ENCODE peak calls at places on chromosomes 16 and 17, in four cellular contexts. X is HCT116, M is SK-N-SH, Q is HepG2. E is an unnamed sample.

GRCh38 chr16:19888834-19889233 is 4.2 kb upstream of the GPRC5B start:
- DNase-seq in X (no peak), M (no peak), Q (no peak), E (no peak)

GRCh38 chr16:50255538-50255937 is 10.8 kb upstream of the ADCY7 start:
- DNase-seq in X (no peak), M (no peak), Q (no peak), E (no peak)

GRCh38 chr17:44069974-44070454 is 521 bp upstream of the G6PC3 start:
- DNase-seq in X (peak), M (no peak), Q (no peak), E (no peak)

GRCh38 chr16:72124761-72125634 is 31.4 kb downstream of the DHX38 start:
- DNase-seq in X (peak), M (peak), Q (peak), E (peak)

GRCh38 chr17:75295220-75296158 is 6.3 kb upstream of the SLC25A19 start:
- DNase-seq in X (no peak), M (no peak), Q (peak), E (peak)

GRCh38 chr17:78920528-78920927 is 4.7 kb downstream of the TIMP2 start:
- DNase-seq in X (no peak), M (no peak), Q (peak), E (no peak)

GRCh38 chr17:2697611-2698162 is 13.9 kb downstream of the CLUH start:
- DNase-seq in X (no peak), M (peak), Q (no peak), E (peak)

GRCh38 chr17:65220732-65221131 is 83.6 kb downstream of the RGS9 start:
- DNase-seq in X (peak), M (no peak), Q (no peak), E (no peak)

GRCh38 chr17:31654936-31655335 is 204.1 kb downstream of the COPRS start:
- DNase-seq in X (no peak), M (no peak), Q (no peak), E (no peak)

GRCh38 chr17:49471089-49471683 is 23.9 kb upstream of the NGFR start:
- DNase-seq in X (no peak), M (peak), Q (peak), E (no peak)

GRCh38 chr17:81417049-81417878 is 22.0 kb downstream of the BAHCC1 start:
- DNase-seq in X (no peak), M (no peak), Q (no peak), E (no peak)

GRCh38 chr16:30615358-30616076 is 5.3 kb upstream of the ZNF689 start:
- DNase-seq in X (peak), M (peak), Q (peak), E (peak)

GRCh38 chr17:78151514-78152008 is 5.4 kb downstream of the C17orf99 start:
- DNase-seq in X (no peak), M (no peak), Q (peak), E (no peak)

GRCh38 chr16:28951410-28951943 is 740 bp downstream of the NFATC2IP start:
- DNase-seq in X (no peak), M (no peak), Q (no peak), E (no peak)

GRCh38 chr16:24139282-24139681 is 116.9 kb upstream of the CACNG3 start:
- DNase-seq in X (no peak), M (no peak), Q (no peak), E (peak)

GRCh38 chr17:41428591-41429326 is 4.4 kb upstream of the KRT37 start:
- DNase-seq in X (no peak), M (no peak), Q (peak), E (no peak)

GRCh38 chr17:12522743-12523181 is 142.9 kb upstream of the MYOCD start:
- DNase-seq in X (no peak), M (no peak), Q (peak), E (no peak)

GRCh38 chr16:2183671-2184070 is 12.7 kb downstream of the CASKIN1 start:
- DNase-seq in X (no peak), M (no peak), Q (no peak), E (no peak)

GRCh38 chr16:20316715-20317114 is 10.6 kb downstream of the GP2 start:
- DNase-seq in X (no peak), M (no peak), Q (no peak), E (no peak)

DNA sequence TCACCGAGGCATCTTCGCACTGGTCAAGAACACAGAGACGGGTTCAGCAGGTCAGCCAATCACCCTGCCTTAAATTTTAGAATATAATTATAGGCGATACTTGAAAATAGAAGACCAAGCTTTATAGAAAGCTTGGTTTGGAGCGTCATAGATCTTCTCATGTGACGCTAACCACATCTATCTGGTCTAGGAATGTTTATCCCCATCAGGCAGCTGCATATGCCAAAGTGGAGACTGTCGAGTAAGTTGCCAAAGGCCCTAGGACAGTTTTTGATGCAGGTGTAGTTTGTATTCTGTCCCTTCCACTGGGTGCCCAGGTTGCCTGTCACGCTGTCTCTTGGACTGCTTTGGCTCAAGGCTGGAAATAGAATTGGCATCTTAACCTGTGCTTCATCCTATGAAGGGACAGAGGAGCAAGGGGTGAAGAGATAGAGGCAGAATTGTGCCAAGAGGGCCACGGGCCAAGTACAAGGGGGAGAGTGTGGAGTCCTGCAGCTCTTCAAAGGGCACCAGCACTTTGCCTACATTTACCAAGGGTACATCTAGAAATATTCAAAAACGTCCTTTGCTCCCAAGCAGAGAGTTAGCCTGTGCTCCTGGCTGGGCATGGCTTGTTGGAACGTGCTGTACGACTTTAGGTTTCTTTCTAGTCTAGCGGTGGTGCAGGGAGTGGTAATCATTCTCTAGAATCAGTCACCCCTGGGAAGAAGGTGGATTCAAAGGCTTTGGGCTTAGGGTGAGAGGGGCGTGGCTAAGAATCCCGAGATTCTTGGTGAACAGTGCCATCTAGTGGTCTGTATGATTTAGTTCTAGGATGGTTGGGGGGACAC is 5.3 kb upstream of the WIPI1 start:
- DNase-seq in X (peak), M (peak), Q (peak), E (peak)
- TF ChIP-seq JUND in X (no peak), M (no peak), Q (no peak), E (no peak)

GRCh38 chr17:17721140-17721668 is 39.9 kb downstream of the RAI1 start:
- DNase-seq in X (no peak), M (no peak), Q (no peak), E (no peak)

GRCh38 chr17:17723354-17724261 is 42.4 kb downstream of the RAI1 start:
- DNase-seq in X (no peak), M (peak), Q (no peak), E (no peak)

GRCh38 chr17:17722906-17723353 is 41.7 kb downstream of the RAI1 start:
- DNase-seq in X (no peak), M (peak), Q (no peak), E (no peak)

GRCh38 chr17:17724307-17724921 is 43.2 kb downstream of the RAI1 start:
- DNase-seq in X (no peak), M (peak), Q (no peak), E (no peak)

GRCh38 chr17:17722081-17722905 is 41.0 kb downstream of the RAI1 start:
- DNase-seq in X (no peak), M (peak), Q (no peak), E (no peak)
- TF ChIP-seq ELF1 in X (no peak), M (no peak), Q (no peak), E (no peak)

GRCh38 chr17:10323812-10324610 is 48.8 kb downstream of the MYH13 start:
- DNase-seq in X (no peak), M (no peak), Q (no peak), E (no peak)
- TF ChIP-seq JUND in X (no peak), M (no peak), Q (no peak), E (no peak)

DNA sequence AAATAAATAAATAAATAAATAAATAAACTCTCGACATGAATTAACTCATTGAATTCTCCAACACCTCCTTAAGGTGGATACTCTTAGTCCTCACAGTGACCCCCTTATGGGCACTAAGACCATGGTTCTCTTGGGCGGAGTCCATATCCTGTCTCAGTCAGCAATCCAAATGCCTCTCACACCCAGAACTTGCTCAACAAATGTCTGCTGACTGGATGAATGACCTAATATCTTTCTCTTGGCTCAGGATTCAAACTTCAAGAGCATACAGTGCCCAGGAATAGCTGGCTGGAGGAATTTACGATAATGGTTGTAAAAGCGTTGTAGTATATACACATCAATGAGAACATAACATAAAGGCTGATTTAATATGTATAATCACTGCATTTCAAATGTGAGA is 6.8 kb upstream of the UBB start:
- DNase-seq in X (no peak), M (no peak), Q (no peak), E (no peak)
- TF ChIP-seq ELF1 in X (no peak), M (no peak), Q (no peak), E (no peak)

GRCh38 chr17:38451840-38452529 is 23.7 kb downstream of the ARHGAP23 start:
- DNase-seq in X (no peak), M (no peak), Q (no peak), E (no peak)

GRCh38 chr17:38449364-38449763 is 21.1 kb downstream of the ARHGAP23 start:
- DNase-seq in X (no peak), M (no peak), Q (peak), E (no peak)

GRCh38 chr17:38450699-38451029 is 22.4 kb downstream of the ARHGAP23 start:
- DNase-seq in X (no peak), M (no peak), Q (no peak), E (no peak)

GRCh38 chr17:38452719-38453118 is 24.5 kb downstream of the ARHGAP23 start:
- DNase-seq in X (no peak), M (no peak), Q (no peak), E (no peak)

DNA sequence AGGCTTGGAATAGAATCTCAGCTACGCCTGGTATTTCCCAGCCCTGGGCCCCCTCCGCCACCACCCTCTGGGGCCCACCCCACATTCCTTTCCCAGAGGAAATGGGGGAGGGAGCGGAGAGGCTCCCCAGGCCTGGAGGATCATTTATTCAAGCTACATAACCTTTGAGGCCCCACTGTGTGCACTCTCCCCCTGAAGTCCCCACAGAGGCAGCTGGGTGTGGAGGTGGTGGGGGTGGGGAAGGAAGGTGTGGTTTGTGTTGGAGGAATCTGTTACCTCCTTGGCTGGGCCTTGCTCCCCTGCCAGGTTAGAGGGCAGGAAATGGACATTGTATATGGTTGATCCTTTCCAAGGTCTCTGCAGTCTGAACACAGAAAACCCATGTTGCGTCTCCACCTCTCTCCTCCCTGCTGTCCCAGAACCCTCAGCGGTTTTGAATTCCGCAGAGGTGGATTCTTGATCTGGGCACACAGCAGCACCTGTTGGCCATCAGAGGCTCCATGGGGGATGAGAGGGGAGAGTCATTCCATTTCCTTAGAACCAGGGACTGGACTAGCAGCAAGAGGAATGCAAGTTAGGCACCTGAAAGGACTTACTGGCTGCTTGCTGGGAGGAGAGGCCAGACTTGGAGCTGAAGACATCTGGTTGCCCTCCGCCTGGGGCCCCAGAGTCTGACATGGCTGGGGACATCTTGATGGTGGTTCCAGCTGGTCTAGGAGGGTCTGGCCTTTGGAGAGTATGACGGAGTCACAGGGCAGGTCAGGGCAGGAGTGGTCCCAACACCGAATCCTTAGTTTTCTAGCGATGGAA is 23.0 kb downstream of the ARHGAP23 start:
- DNase-seq in X (no peak), M (no peak), Q (peak), E (no peak)
- TF ChIP-seq JUND in X (no peak), M (peak), Q (no peak), E (no peak)

GRCh38 chr16:3188925-3189825 is 1.2 kb downstream of the OR1F1 start:
- DNase-seq in X (no peak), M (peak), Q (peak), E (peak)
- TF ChIP-seq ELF1 in X (no peak), M (no peak), Q (no peak), E (no peak)